ENCODE peak calls at places on chromosomes 6 and 20, in four cellular contexts. X, Q, M and A are unnamed samples.

GRCh38 chr6:41678511-41679084 is 40.3 kb downstream of the MDFI start:
- DNase-seq in Q (peak; percentile 68), X (no peak), M (no peak), A (no peak)

GRCh38 chr6:12709116-12709515 is 7.5 kb upstream of the PHACTR1 start:
- DNase-seq in M (no peak), Q (no peak), X (no peak), A (no peak)

GRCh38 chr6:170510631-170511030 is 42.5 kb downstream of the PSMB1 start:
- DNase-seq in X (no peak), Q (peak; percentile 42), M (no peak), A (no peak)

GRCh38 chr6:14743465-14744211 is 502.2 kb upstream of the JARID2 start:
- DNase-seq in Q (no peak), X (peak; percentile 94), M (no peak), A (peak; percentile 25)

GRCh38 chr20:59163641-59164530 is at the start of gene ZNF831:
- DNase-seq in M (no peak), X (no peak), Q (no peak), A (peak; percentile 45)

GRCh38 chr6:116572162-116572561 is 858 bp downstream of the RWDD1 start:
- DNase-seq in X (no peak), M (no peak), Q (no peak), A (no peak)

GRCh38 chr6:125307150-125307838 is 5.5 kb upstream of the HDDC2 start:
- DNase-seq in X (no peak), Q (no peak), M (no peak), A (no peak)

GRCh38 chr6:7542065-7542877 is 800 bp downstream of the DSP start:
- DNase-seq in X (no peak), M (no peak), Q (no peak), A (no peak)

GRCh38 chr6:110180228-110181008 is at the start of gene CDC40:
- DNase-seq in X (no peak), Q (no peak), M (no peak), A (peak; percentile 53)

GRCh38 chr6:28719275-28719940 is 193.7 kb downstream of the GPX5 start:
- DNase-seq in Q (no peak), X (peak; percentile 67), M (no peak), A (no peak)

GRCh38 chr6:164415832-164416563 is 893.4 kb downstream of the C6orf118 start:
- DNase-seq in Q (no peak), M (no peak), X (no peak), A (no peak)

GRCh38 chr6:2819891-2820814 is 21.5 kb downstream of the SERPINB1 start:
- DNase-seq in X (no peak), Q (no peak), M (no peak), A (no peak)

GRCh38 chr20:58024241-58024721 is 204.2 kb downstream of the ANKRD60 start:
- DNase-seq in M (no peak), Q (no peak), X (no peak), A (no peak)

GRCh38 chr6:53543341-53544010 is 1.4 kb downstream of the GCLC start:
- DNase-seq in M (no peak), Q (no peak), X (no peak), A (no peak)

GRCh38 chr6:111663692-111664564 is 58.2 kb upstream of the TRAF3IP2 start:
- DNase-seq in X (no peak), M (no peak), Q (no peak), A (no peak)

GRCh38 chr6:36766649-36766945 is 69.0 kb downstream of the RAB44 start:
- DNase-seq in M (no peak), Q (no peak), X (no peak), A (no peak)

GRCh38 chr6:32432050-32432450 is 7.6 kb upstream of the HLA-DRA start:
- DNase-seq in M (no peak), X (peak; percentile 40), Q (no peak), A (no peak)

GRCh38 chr6:45054610-45055009 is 273.5 kb upstream of the RUNX2 start:
- DNase-seq in X (no peak), M (no peak), Q (no peak), A (no peak)

GRCh38 chr6:170446841-170447560 is 106.1 kb downstream of the PSMB1 start:
- DNase-seq in X (no peak), M (no peak), Q (peak; percentile 89), A (no peak)

GRCh38 chr6:83430606-83431544 is at the start of gene ME1:
- DNase-seq in Q (peak; percentile 92), M (peak; percentile 47), X (peak; percentile 38), A (peak; percentile 70)

GRCh38 chr6:166241974-166242373 is 66.2 kb downstream of the PRR18 start:
- DNase-seq in M (no peak), X (no peak), Q (no peak), A (no peak)

GRCh38 chr6:437042-437402 is 45.5 kb downstream of the IRF4 start:
- DNase-seq in Q (no peak), M (no peak), X (no peak), A (no peak)

GRCh38 chr6:44157152-44157521 is 1.5 kb upstream of the CAPN11 start:
- DNase-seq in Q (no peak), X (no peak), M (no peak), A (no peak)

GRCh38 chr6:139249387-139249786 is 42.4 kb downstream of the TXLNB start:
- DNase-seq in X (no peak), Q (no peak), M (no peak), A (no peak)

GRCh38 chr20:38894091-38894847 is 31.9 kb upstream of the FAM83D start:
- DNase-seq in Q (no peak), X (no peak), M (no peak), A (no peak)

GRCh38 chr6:166619912-166620311 is 7.1 kb downstream of the RPS6KA2 start:
- DNase-seq in X (no peak), M (no peak), Q (no peak), A (no peak)

GRCh38 chr20:14991023-14991422 is 653.6 kb upstream of the FLRT3 start:
- DNase-seq in Q (no peak), M (no peak), X (no peak), A (no peak)

GRCh38 chr6:3962897-3963296 is 113.7 kb downstream of the FAM50B start:
- DNase-seq in M (no peak), Q (no peak), X (no peak), A (no peak)

GRCh38 chr6:106799008-106799952 is 169.9 kb downstream of the QRSL1 start:
- DNase-seq in Q (no peak), X (no peak), M (no peak), A (no peak)

GRCh38 chr6:35247642-35248231 is 11.8 kb upstream of the ZNF76 start:
- DNase-seq in M (no peak), X (no peak), Q (no peak), A (no peak)
- TF ChIP-seq CTCF in M (no peak), X (no peak), Q (no peak), A (no peak)

GRCh38 chr6:88538849-88539571 is 372.9 kb upstream of the CNR1 start:
- DNase-seq in M (no peak), Q (no peak), X (no peak), A (no peak)

GRCh38 chr6:88532241-88532860 is 366.2 kb upstream of the CNR1 start:
- DNase-seq in Q (no peak), M (no peak), X (no peak), A (no peak)

GRCh38 chr6:88538130-88538706 is 372.1 kb upstream of the CNR1 start:
- DNase-seq in M (no peak), X (no peak), Q (no peak), A (no peak)

GRCh38 chr6:88536056-88536455 is 369.9 kb upstream of the CNR1 start:
- DNase-seq in X (no peak), Q (no peak), M (no peak), A (no peak)

GRCh38 chr6:88535296-88535695 is 369.1 kb upstream of the CNR1 start:
- DNase-seq in X (no peak), Q (no peak), M (no peak), A (no peak)
- TF ChIP-seq CTCF in X (no peak), Q (no peak), M (no peak), A (no peak)

GRCh38 chr20:49887251-49887827 is 28.0 kb downstream of the SPATA2 start:
- DNase-seq in M (no peak), X (no peak), Q (peak; percentile 63), A (no peak)
- TF ChIP-seq CTCF in M (no peak), X (no peak), Q (no peak), A (no peak)

DNA sequence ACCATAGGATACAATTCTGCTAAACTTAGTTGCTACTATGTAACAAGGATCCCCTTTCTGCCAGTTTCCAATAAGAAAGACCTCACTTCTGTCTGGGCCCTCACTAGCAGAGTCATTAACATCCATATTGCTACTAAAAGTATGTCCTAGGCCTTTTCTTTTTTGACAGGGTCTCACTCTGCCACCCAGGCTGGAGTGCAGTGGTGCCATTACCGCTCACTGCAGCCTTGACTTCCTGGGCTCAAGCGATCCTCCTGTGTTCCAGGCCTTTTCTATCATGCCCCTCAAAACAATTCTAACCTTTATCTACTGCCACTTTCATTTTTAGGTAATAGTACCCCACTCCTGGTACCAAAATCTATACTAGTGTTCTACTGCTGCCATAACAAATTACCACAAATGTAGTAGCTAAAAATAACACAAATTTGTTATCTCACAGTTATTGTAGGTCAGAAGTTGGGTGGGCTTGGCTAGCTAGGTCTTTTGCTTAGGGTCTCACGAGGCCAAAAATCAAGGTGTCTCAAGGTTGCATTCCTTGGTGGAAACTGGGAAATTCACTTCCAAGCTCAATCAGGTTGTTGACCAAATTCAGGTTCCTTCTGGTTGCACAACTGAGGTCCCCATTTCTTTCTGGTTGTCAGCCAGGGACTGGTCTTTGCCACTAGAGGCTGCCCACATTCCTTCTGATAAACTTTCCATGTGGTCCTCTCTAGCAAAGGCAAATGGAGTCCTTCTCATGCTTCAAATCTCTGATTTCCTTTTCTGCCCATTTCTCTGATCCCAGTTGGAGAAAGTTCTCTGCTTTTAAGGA is 3.0 kb downstream of the CSNK2A1 start:
- DNase-seq in Q (no peak), M (no peak), X (no peak), A (no peak)
- TF ChIP-seq CTCF in Q (no peak), M (no peak), X (no peak), A (no peak)

GRCh38 chr6:160070831-160071230 is 50.8 kb upstream of the SLC22A1 start:
- DNase-seq in X (no peak), M (no peak), Q (no peak), A (no peak)

GRCh38 chr6:160073272-160073671 is 48.3 kb upstream of the SLC22A1 start:
- DNase-seq in Q (no peak), M (no peak), X (no peak), A (no peak)

GRCh38 chr6:160069459-160069858 is 52.2 kb upstream of the SLC22A1 start:
- DNase-seq in Q (no peak), X (no peak), M (no peak), A (no peak)

GRCh38 chr6:160070427-160070826 is 51.2 kb upstream of the SLC22A1 start:
- DNase-seq in X (no peak), Q (no peak), M (no peak), A (no peak)

GRCh38 chr6:160071805-160072687 is 49.6 kb upstream of the SLC22A1 start:
- DNase-seq in X (no peak), M (no peak), Q (no peak), A (no peak)
- TF ChIP-seq CTCF in X (peak; percentile 26), M (no peak), Q (peak; percentile 62), A (no peak)